ENCODE peak calls at places on chromosomes 1 and 21, in six cellular contexts. One of them, this sample, is unnamed.

GRCh38 chr21:25039461-25040380 is 567.6 kb downstream of the MRPL39 start:
- DNase-seq in NCI-H510A treated with DMSO at 0.1 percent for 48 hours: no peak
- DNase-seq in PC-9: no peak
- DNase-seq in M059J: peak
- DNase-seq in HFF-Myc: no peak
- DNase-seq in amniotic stem cell: no peak
- DNase-seq in this sample: no peak

GRCh38 chr1:176826265-176826664 is 338.2 kb downstream of the ASTN1 start:
- DNase-seq in NCI-H510A treated with DMSO at 0.1 percent for 48 hours: peak
- DNase-seq in PC-9: no peak
- DNase-seq in M059J: no peak
- DNase-seq in HFF-Myc: no peak
- DNase-seq in amniotic stem cell: no peak
- DNase-seq in this sample: no peak

GRCh38 chr1:222529181-222529580 is 18.7 kb downstream of the HHIPL2 start:
- DNase-seq in NCI-H510A treated with DMSO at 0.1 percent for 48 hours: no peak
- DNase-seq in PC-9: no peak
- DNase-seq in M059J: no peak
- DNase-seq in HFF-Myc: no peak
- DNase-seq in amniotic stem cell: no peak
- DNase-seq in this sample: no peak

GRCh38 chr21:43906585-43907370 is 41.8 kb downstream of the AGPAT3 start:
- DNase-seq in NCI-H510A treated with DMSO at 0.1 percent for 48 hours: no peak
- DNase-seq in PC-9: no peak
- DNase-seq in M059J: no peak
- DNase-seq in HFF-Myc: no peak
- DNase-seq in amniotic stem cell: no peak
- DNase-seq in this sample: no peak

GRCh38 chr1:60878323-60878722 is 204.0 kb upstream of the NFIA start:
- DNase-seq in NCI-H510A treated with DMSO at 0.1 percent for 48 hours: no peak
- DNase-seq in PC-9: no peak
- DNase-seq in M059J: no peak
- DNase-seq in HFF-Myc: no peak
- DNase-seq in amniotic stem cell: no peak
- DNase-seq in this sample: no peak

GRCh38 chr1:225944951-225945350 is 3.9 kb upstream of the LEFTY2 start:
- DNase-seq in NCI-H510A treated with DMSO at 0.1 percent for 48 hours: no peak
- DNase-seq in PC-9: no peak
- DNase-seq in M059J: no peak
- DNase-seq in HFF-Myc: no peak
- DNase-seq in amniotic stem cell: no peak
- DNase-seq in this sample: no peak

GRCh38 chr21:23968722-23969647 is 1638.3 kb downstream of the MRPL39 start:
- DNase-seq in NCI-H510A treated with DMSO at 0.1 percent for 48 hours: peak
- DNase-seq in PC-9: peak
- DNase-seq in M059J: peak
- DNase-seq in HFF-Myc: peak
- DNase-seq in amniotic stem cell: no peak
- DNase-seq in this sample: no peak

GRCh38 chr1:43622901-43623780 is 26.8 kb upstream of the KDM4A start:
- DNase-seq in NCI-H510A treated with DMSO at 0.1 percent for 48 hours: no peak
- DNase-seq in PC-9: no peak
- DNase-seq in M059J: no peak
- DNase-seq in HFF-Myc: no peak
- DNase-seq in amniotic stem cell: no peak
- DNase-seq in this sample: no peak

GRCh38 chr1:27142464-27142863 is 12.5 kb downstream of the SLC9A1 start:
- DNase-seq in NCI-H510A treated with DMSO at 0.1 percent for 48 hours: peak
- DNase-seq in PC-9: peak
- DNase-seq in M059J: peak
- DNase-seq in HFF-Myc: no peak
- DNase-seq in amniotic stem cell: no peak
- DNase-seq in this sample: no peak

GRCh38 chr1:151494741-151495281 is 16.4 kb upstream of the CGN start:
- DNase-seq in NCI-H510A treated with DMSO at 0.1 percent for 48 hours: no peak
- DNase-seq in PC-9: peak
- DNase-seq in M059J: peak
- DNase-seq in HFF-Myc: peak
- DNase-seq in amniotic stem cell: no peak
- DNase-seq in this sample: peak

GRCh38 chr1:114710360-114710759 is 6.2 kb downstream of the NRAS start:
- DNase-seq in NCI-H510A treated with DMSO at 0.1 percent for 48 hours: no peak
- DNase-seq in PC-9: no peak
- DNase-seq in M059J: no peak
- DNase-seq in HFF-Myc: no peak
- DNase-seq in amniotic stem cell: no peak
- DNase-seq in this sample: no peak

GRCh38 chr1:84078824-84079167 is 65.3 kb upstream of the PRKACB start:
- DNase-seq in NCI-H510A treated with DMSO at 0.1 percent for 48 hours: no peak
- DNase-seq in PC-9: no peak
- DNase-seq in M059J: no peak
- DNase-seq in HFF-Myc: no peak
- DNase-seq in amniotic stem cell: no peak
- DNase-seq in this sample: no peak